ENCODE peak calls at places on chromosomes 13 and 19, in four cellular contexts. One of them, this sample, is unnamed.

GRCh38 chr19:43639507-43640423 is at the start of gene CADM4:
- DNase-seq in SK-N-SH: peak
- DNase-seq in H1: peak
- DNase-seq in GM12878: no peak
- DNase-seq in this sample: peak

GRCh38 chr19:4077800-4078683 is 11.3 kb upstream of the ZBTB7A start:
- DNase-seq in GM12878: no peak
- DNase-seq in H1: no peak
- DNase-seq in SK-N-SH: no peak
- DNase-seq in this sample: peak

GRCh38 chr19:16170134-16170533 is 3.2 kb downstream of the CIB3 start:
- DNase-seq in GM12878: no peak
- DNase-seq in SK-N-SH: no peak
- DNase-seq in H1: no peak
- DNase-seq in this sample: no peak

GRCh38 chr13:49336655-49337054 is 88.9 kb downstream of the CDADC1 start:
- DNase-seq in H1: no peak
- DNase-seq in GM12878: no peak
- DNase-seq in SK-N-SH: no peak
- DNase-seq in this sample: no peak

GRCh38 chr13:59834801-59835200 is 328.9 kb downstream of the DIAPH3 start:
- DNase-seq in SK-N-SH: no peak
- DNase-seq in H1: no peak
- DNase-seq in GM12878: no peak
- DNase-seq in this sample: no peak

GRCh38 chr13:43054803-43055802 is 31.7 kb downstream of the DNAJC15 start:
- DNase-seq in H1: no peak
- DNase-seq in GM12878: no peak
- DNase-seq in SK-N-SH: no peak
- DNase-seq in this sample: no peak

GRCh38 chr19:48635263-48635965 is 1.8 kb downstream of the DBP start:
- DNase-seq in SK-N-SH: peak
- DNase-seq in GM12878: no peak
- DNase-seq in H1: peak
- DNase-seq in this sample: peak

GRCh38 chr13:60572003-60572792 is 175.2 kb downstream of the TDRD3 start:
- DNase-seq in SK-N-SH: no peak
- DNase-seq in H1: no peak
- DNase-seq in GM12878: no peak
- DNase-seq in this sample: no peak

GRCh38 chr13:68099616-68100015 is 869.5 kb upstream of the PCDH9 start:
- DNase-seq in SK-N-SH: no peak
- DNase-seq in H1: no peak
- DNase-seq in GM12878: no peak
- DNase-seq in this sample: no peak

GRCh38 chr13:101655435-101655834 is 203.0 kb downstream of the ITGBL1 start:
- DNase-seq in SK-N-SH: no peak
- DNase-seq in H1: no peak
- DNase-seq in GM12878: peak
- DNase-seq in this sample: no peak

GRCh38 chr13:76292031-76292430 is 594.2 kb downstream of the KCTD12 start:
- DNase-seq in SK-N-SH: no peak
- DNase-seq in H1: no peak
- DNase-seq in GM12878: no peak
- DNase-seq in this sample: no peak

GRCh38 chr13:101570410-101570809 is 117.9 kb downstream of the ITGBL1 start:
- DNase-seq in H1: no peak
- DNase-seq in SK-N-SH: no peak
- DNase-seq in GM12878: no peak
- DNase-seq in this sample: no peak

GRCh38 chr19:48249502-48250014 is 6.2 kb downstream of the CARD8 start:
- DNase-seq in H1: no peak
- DNase-seq in GM12878: peak
- DNase-seq in SK-N-SH: no peak
- DNase-seq in this sample: no peak

GRCh38 chr13:97403893-97404683 is 29.9 kb upstream of the RAP2A start:
- DNase-seq in GM12878: no peak
- DNase-seq in H1: no peak
- DNase-seq in SK-N-SH: no peak
- DNase-seq in this sample: no peak

GRCh38 chr19:7869910-7870511 is 4.2 kb downstream of the PRR36 start:
- DNase-seq in SK-N-SH: peak
- DNase-seq in H1: peak
- DNase-seq in GM12878: no peak
- DNase-seq in this sample: peak

DNA sequence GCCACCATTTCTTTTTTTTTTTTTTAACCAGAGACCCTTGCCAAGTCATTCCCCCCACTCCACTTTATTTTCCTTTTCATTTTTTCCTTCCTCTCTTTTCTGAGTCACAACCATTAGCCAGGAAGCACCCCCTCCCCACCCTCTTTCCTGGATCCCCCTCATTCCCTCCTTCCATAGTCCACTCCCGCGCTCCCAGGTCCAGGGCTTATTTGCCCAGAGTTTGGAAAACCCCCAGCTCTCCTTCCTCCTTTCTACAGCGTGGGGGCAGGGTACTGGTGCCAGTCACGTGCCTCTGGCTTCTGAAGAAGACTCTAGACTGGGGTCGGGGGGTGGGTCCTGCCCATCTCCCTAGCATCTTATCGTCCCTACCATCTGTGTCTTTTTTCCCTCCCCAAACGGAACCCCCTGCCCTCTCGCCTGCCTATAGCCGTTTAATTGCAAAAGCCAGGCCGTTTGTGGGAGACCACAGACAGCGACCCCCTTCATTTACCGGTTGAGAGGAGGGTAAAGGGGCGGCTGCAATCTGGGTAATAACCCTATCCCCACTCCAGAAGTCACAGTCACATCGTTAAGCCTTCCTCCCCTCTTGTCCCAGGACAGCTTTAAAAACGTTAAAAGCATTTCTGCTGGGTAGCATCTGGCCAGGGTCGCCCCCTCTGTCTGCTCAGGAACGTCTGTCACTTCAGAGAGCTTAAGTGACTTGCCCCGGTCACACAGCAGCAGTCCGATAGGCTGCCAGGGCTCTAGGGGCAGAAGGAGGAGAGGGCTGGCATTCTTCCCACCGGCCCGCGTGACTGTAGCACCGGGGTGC is 961 bp upstream of the CALR start:
- DNase-seq in SK-N-SH: peak
- DNase-seq in GM12878: no peak
- DNase-seq in H1: peak
- DNase-seq in this sample: peak
- H3K27ac ChIP-seq in SK-N-SH: peak
- H3K27ac ChIP-seq in GM12878: peak
- H3K27ac ChIP-seq in H1: peak
- H3K27ac ChIP-seq in this sample: peak

GRCh38 chr19:29389495-29389894 is 136.3 kb upstream of the VSTM2B start:
- DNase-seq in H1: no peak
- DNase-seq in SK-N-SH: no peak
- DNase-seq in GM12878: no peak
- DNase-seq in this sample: no peak
- TF ChIP-seq NRF1 in H1: no peak
- TF ChIP-seq NRF1 in SK-N-SH: no peak
- TF ChIP-seq NRF1 in GM12878: no peak
- TF ChIP-seq NRF1 in this sample: no peak

DNA sequence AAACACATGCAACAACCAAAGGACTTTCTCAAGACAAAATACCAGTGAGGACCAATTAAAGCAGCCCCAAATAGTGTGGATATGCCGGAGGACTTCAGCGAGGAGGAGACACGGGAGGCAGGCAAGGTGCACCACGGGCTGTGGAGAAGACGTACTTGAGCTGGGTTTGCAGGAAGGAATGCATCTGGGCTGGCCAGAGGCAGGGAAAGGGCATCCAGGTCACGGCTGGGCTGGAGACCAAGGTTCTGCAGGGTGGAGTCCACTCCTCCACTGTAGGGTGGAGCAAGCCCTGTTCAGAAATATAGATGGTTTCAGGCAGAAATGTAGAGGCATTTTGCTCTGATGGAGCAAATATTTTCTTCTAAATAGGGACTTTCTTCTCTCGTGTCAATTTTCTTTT is 36.6 kb upstream of the MEDAG start:
- DNase-seq in SK-N-SH: no peak
- DNase-seq in GM12878: no peak
- DNase-seq in H1: no peak
- DNase-seq in this sample: no peak
- H3K27ac ChIP-seq in SK-N-SH: peak
- H3K27ac ChIP-seq in GM12878: no peak
- H3K27ac ChIP-seq in H1: no peak
- H3K27ac ChIP-seq in this sample: no peak

DNA sequence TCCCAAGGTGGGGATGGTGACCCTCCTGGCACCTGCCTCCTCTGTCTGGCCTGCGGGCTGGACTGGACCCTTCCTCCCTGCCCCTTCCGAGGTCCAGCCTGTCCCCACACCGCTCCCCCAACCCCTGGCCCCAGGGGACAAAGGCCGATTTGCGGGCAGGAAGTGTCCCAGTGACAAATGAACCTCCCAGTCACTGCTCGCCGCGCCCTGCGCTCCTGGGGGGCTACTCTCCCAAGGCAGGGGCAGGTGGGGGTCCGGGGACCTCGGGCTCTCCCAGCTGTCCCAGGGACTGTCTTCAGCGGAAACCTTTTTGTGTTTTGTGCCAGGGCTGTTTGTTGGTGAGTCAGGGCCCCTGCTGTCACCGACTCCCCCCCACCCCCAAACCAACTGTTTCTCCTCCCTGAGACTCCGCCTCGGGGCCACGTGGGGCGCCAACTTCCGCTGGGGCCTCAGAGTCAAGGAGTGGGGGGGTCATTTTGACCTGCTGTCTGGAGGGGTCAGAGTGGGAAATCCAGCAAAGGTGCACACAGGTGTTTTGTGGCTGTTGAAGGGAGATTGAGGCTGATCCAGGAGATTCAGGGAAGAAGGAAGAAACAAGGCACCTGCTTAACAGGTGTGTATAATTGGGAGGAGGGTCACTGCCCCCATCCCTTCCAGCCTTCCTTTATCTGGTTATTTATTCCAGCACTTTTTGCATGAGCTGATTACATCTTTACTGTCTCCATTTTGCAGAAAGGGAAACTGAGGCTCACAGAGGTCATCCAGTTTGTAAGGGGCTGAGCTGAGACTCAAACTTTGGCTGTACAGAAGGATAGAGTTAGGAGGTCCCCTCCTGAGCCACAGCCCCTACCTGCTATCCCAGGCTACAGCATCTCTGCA is 831 bp downstream of the PGPEP1 start:
- DNase-seq in SK-N-SH: peak
- DNase-seq in H1: peak
- DNase-seq in GM12878: no peak
- DNase-seq in this sample: peak
- TF ChIP-seq NRF1 in SK-N-SH: no peak
- TF ChIP-seq NRF1 in H1: no peak
- TF ChIP-seq NRF1 in GM12878: no peak
- TF ChIP-seq NRF1 in this sample: no peak

GRCh38 chr13:27619711-27620376 is 485 bp downstream of the LNX2 start:
- DNase-seq in H1: no peak
- DNase-seq in SK-N-SH: peak
- DNase-seq in GM12878: no peak
- DNase-seq in this sample: no peak
- H3K27ac ChIP-seq in H1: peak
- H3K27ac ChIP-seq in SK-N-SH: peak
- H3K27ac ChIP-seq in GM12878: peak
- H3K27ac ChIP-seq in this sample: peak

GRCh38 chr19:11494634-11495285 is 10.9 kb downstream of the ZNF653 start:
- DNase-seq in H1: no peak
- DNase-seq in GM12878: no peak
- DNase-seq in SK-N-SH: peak
- DNase-seq in this sample: no peak

GRCh38 chr19:11485245-11485837 is 4.5 kb upstream of the ELAVL3 start:
- DNase-seq in SK-N-SH: peak
- DNase-seq in GM12878: no peak
- DNase-seq in H1: no peak
- DNase-seq in this sample: no peak

GRCh38 chr19:11483176-11484111 is 2.6 kb upstream of the ELAVL3 start:
- DNase-seq in SK-N-SH: peak
- DNase-seq in GM12878: no peak
- DNase-seq in H1: no peak
- DNase-seq in this sample: no peak

GRCh38 chr19:11486661-11487503 is 6.0 kb upstream of the ELAVL3 start:
- DNase-seq in H1: no peak
- DNase-seq in GM12878: no peak
- DNase-seq in SK-N-SH: peak
- DNase-seq in this sample: no peak

GRCh38 chr19:11489378-11489777 is 8.5 kb upstream of the ELAVL3 start:
- DNase-seq in GM12878: no peak
- DNase-seq in SK-N-SH: no peak
- DNase-seq in H1: no peak
- DNase-seq in this sample: no peak
- TF ChIP-seq NRF1 in GM12878: no peak
- TF ChIP-seq NRF1 in SK-N-SH: no peak
- TF ChIP-seq NRF1 in H1: no peak
- TF ChIP-seq NRF1 in this sample: no peak

GRCh38 chr13:33722216-33722900 is 95.6 kb upstream of the RFC3 start:
- DNase-seq in GM12878: no peak
- DNase-seq in SK-N-SH: no peak
- DNase-seq in H1: no peak
- DNase-seq in this sample: no peak
- H3K27ac ChIP-seq in GM12878: peak
- H3K27ac ChIP-seq in SK-N-SH: peak
- H3K27ac ChIP-seq in H1: no peak
- H3K27ac ChIP-seq in this sample: no peak

DNA sequence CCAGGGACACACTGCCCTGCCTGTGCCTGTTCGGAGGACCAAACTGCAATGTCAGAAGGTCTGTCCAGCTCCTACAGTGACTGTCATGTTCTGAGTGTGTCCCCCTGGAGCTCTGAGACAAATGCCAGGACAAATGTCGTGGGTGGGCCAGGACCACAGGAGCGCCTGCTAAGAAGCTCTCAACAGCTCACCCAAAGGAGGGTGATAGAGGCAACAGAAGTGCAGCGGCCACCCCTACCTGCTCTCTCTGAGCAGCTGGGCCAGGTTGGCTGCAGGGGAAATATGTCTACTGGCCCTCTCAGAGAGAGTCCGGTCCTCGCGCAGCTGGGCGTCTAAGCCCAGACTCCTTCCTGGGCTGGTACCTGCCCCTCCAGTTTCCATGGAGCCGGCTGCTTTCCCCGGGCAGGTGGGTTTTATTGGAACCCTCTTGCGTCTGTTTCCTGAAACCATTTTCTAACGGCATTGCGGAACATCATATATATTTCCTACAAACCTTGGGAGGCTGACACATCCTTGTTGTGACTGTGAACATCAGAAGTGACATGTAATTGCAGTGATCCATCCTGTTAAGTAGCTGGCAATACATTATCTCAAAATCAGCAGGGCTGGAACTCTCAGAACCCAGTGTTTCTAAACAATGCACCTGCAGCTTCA is 78.1 kb downstream of the CHST8 start:
- DNase-seq in SK-N-SH: no peak
- DNase-seq in H1: no peak
- DNase-seq in GM12878: no peak
- DNase-seq in this sample: no peak
- TF ChIP-seq NRF1 in SK-N-SH: no peak
- TF ChIP-seq NRF1 in H1: no peak
- TF ChIP-seq NRF1 in GM12878: no peak
- TF ChIP-seq NRF1 in this sample: no peak

DNA sequence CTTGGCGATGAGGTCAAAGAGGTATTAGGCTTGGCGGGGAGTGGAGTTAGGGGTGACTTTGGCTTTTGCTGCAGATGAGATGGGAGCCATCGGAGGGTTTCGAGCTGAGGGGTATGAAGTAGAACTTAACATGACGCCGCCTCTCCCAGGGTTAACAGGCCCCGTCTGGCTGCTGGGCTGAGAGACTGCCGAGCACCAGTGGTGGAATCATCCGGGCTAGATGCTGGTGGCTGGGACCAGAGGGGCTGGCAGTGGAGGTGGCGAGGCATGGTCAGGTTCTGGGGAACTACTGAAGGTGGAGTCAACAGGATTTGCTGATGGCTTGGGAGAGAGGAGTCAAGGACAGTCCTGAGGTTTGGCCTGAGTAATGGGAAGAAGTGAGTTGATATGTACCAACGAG is 4.9 kb downstream of the RFX2 start:
- DNase-seq in GM12878: no peak
- DNase-seq in SK-N-SH: no peak
- DNase-seq in H1: no peak
- DNase-seq in this sample: no peak
- H3K27ac ChIP-seq in GM12878: no peak
- H3K27ac ChIP-seq in SK-N-SH: no peak
- H3K27ac ChIP-seq in H1: no peak
- H3K27ac ChIP-seq in this sample: no peak

This sample was measured in K562.